ENCODE peak calls at places on chromosomes 1 and 21, in ten cellular contexts. P, S, R, I, N, D, T, E, V and Q are unnamed samples.

GRCh38 chr1:20634065-20634593 is 871 bp downstream of the PINK1 start:
- DNase-seq in N (no peak), V (no peak), I (no peak), E (no peak), P (no peak), S (no peak), D (no peak), R (no peak), T (no peak), Q (no peak)

GRCh38 chr1:234862944-234863515 is 253.1 kb upstream of the IRF2BP2 start:
- DNase-seq in E (peak), D (peak), V (no peak), P (peak), S (peak), R (peak), N (peak), I (no peak), T (peak), Q (no peak)

GRCh38 chr21:45981641-45982255 is at the start of gene COL6A1:
- DNase-seq in I (peak), D (peak), E (peak), P (no peak), N (peak), T (peak), V (no peak), S (peak), R (peak), Q (no peak)

GRCh38 chr1:68470388-68470970 is 20.7 kb upstream of the RPE65 start:
- DNase-seq in R (peak), D (no peak), I (peak), P (no peak), S (peak), E (no peak), V (no peak), T (peak), N (no peak), Q (peak)

GRCh38 chr1:208089971-208090755 is 154.0 kb downstream of the PLXNA2 start:
- DNase-seq in V (no peak), E (no peak), R (peak), T (peak), D (no peak), N (no peak), I (peak), P (no peak), S (peak), Q (no peak)

GRCh38 chr1:212186427-212187207 is 98.6 kb upstream of the PPP2R5A start:
- DNase-seq in P (no peak), T (no peak), R (peak), N (no peak), S (no peak), I (no peak), E (no peak), V (peak), D (no peak), Q (peak)

GRCh38 chr1:145946477-145946986 is 11.3 kb downstream of the LIX1L start:
- DNase-seq in T (no peak), R (no peak), S (no peak), I (no peak), P (no peak), V (no peak), D (no peak), E (no peak), N (no peak), Q (no peak)

GRCh38 chr1:36350659-36351171 is 27.3 kb upstream of the EVA1B start:
- DNase-seq in I (no peak), R (peak), V (no peak), D (no peak), S (peak), E (no peak), P (peak), T (peak), N (no peak), Q (peak)

GRCh38 chr1:30378023-30378596 is 345.3 kb downstream of the MATN1 start:
- DNase-seq in R (no peak), I (no peak), S (no peak), D (peak), E (no peak), T (no peak), P (no peak), V (no peak), N (no peak), Q (no peak)

GRCh38 chr1:226627924-226628623 is 79.5 kb downstream of the STUM start:
- DNase-seq in S (no peak), I (no peak), D (peak), V (no peak), P (no peak), E (peak), T (no peak), R (no peak), N (peak), Q (no peak)

GRCh38 chr1:98557808-98558390 is 103.6 kb upstream of the SNX7 start:
- DNase-seq in S (no peak), P (no peak), R (no peak), E (no peak), T (peak), I (peak), D (peak), N (no peak), V (no peak), Q (no peak)

GRCh38 chr1:98555814-98556213 is 105.7 kb upstream of the SNX7 start:
- DNase-seq in I (no peak), V (no peak), N (no peak), D (no peak), P (no peak), T (no peak), R (no peak), E (no peak), S (no peak), Q (no peak)

GRCh38 chr1:98556521-98557158 is 104.9 kb upstream of the SNX7 start:
- DNase-seq in T (peak), P (no peak), E (no peak), V (no peak), N (no peak), S (peak), D (no peak), I (peak), R (peak), Q (peak)
- TF ChIP-seq CTCF in T (peak), P (no peak), E (no peak), V (peak), N (no peak), S (peak), D (peak), I (peak), R (peak), Q (peak)

GRCh38 chr1:100127226-100127625 is 5.5 kb downstream of the SASS6 start:
- DNase-seq in P (no peak), D (no peak), S (no peak), R (no peak), N (no peak), I (no peak), T (no peak), E (no peak), V (no peak), Q (no peak)
- H3K4me3 ChIP-seq in P (no peak), D (no peak), S (no peak), R (no peak), N (no peak), I (no peak), T (no peak), E (no peak), V (no peak), Q (no peak)

GRCh38 chr21:31108969-31109368 is 70.7 kb upstream of the KRTAP19-8 start:
- DNase-seq in R (peak), D (no peak), I (no peak), E (no peak), T (peak), S (peak), N (no peak), V (no peak), P (no peak), Q (peak)
- TF ChIP-seq CTCF in R (no peak), D (peak), I (no peak), E (no peak), T (peak), S (peak), N (no peak), V (peak), P (no peak), Q (no peak)

GRCh38 chr1:243487036-243487648 is 231.3 kb downstream of the SDCCAG8 start:
- DNase-seq in V (no peak), R (no peak), S (no peak), E (no peak), T (no peak), D (no peak), I (no peak), P (no peak), N (no peak), Q (no peak)

GRCh38 chr1:243489681-243490080 is 233.8 kb downstream of the SDCCAG8 start:
- DNase-seq in E (no peak), P (no peak), D (no peak), S (no peak), N (no peak), I (no peak), R (no peak), V (no peak), T (no peak), Q (no peak)

GRCh38 chr1:243488459-243489163 is 232.8 kb downstream of the SDCCAG8 start:
- DNase-seq in S (no peak), V (no peak), P (no peak), D (peak), R (no peak), I (no peak), T (no peak), E (no peak), N (no peak), Q (no peak)

GRCh38 chr1:243489164-243489527 is 233.3 kb downstream of the SDCCAG8 start:
- DNase-seq in I (no peak), N (no peak), E (no peak), D (no peak), T (no peak), V (no peak), R (no peak), P (no peak), S (no peak), Q (no peak)

DNA sequence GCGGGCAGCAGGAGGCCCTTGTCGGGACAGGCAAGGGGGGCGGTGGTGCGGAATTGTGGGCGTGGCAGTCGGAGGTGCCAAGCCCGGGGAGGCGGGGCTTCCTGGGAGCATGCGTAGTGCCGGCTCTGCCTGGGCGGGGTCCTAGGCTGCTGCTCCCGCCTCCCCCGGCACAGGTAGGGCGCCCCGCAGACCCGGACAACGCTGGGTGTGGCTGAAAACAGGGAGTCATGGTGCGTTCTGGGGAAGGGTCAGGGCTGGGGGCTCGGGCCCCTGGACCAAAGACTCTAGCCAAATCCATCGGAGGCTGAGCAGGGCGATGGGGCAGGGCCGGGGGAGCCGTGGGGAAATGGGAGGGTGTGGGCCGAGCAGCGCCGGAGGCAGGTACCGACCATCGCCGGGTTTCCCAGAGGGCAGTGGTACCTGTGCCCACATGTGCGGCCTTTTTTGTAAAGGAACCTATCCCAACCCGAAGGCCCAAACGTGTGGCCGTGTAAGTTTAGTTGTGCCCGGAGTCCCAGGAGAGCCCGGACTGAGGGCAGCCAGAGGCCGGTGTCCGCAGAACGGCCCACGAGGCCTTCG is 231.9 kb downstream of the SDCCAG8 start:
- DNase-seq in P (no peak), S (no peak), D (peak), T (no peak), N (no peak), V (no peak), R (no peak), I (no peak), E (no peak), Q (no peak)
- H3K4me3 ChIP-seq in P (peak), S (no peak), D (no peak), T (peak), N (no peak), V (no peak), R (no peak), I (no peak), E (peak), Q (no peak)

GRCh38 chr21:40851749-40852148 is 4.8 kb upstream of the DSCAM start:
- DNase-seq in P (no peak), I (no peak), N (no peak), S (no peak), R (no peak), D (no peak), E (no peak), V (no peak), T (no peak), Q (no peak)
- TF ChIP-seq CTCF in P (no peak), I (no peak), N (no peak), S (no peak), R (no peak), D (no peak), E (no peak), V (no peak), T (no peak), Q (no peak)

GRCh38 chr1:240572328-240572727 is 39.6 kb downstream of the GREM2 start:
- DNase-seq in E (no peak), T (no peak), S (no peak), I (no peak), R (no peak), P (no peak), N (no peak), D (no peak), V (no peak), Q (no peak)

GRCh38 chr1:240577095-240577494 is 34.9 kb downstream of the GREM2 start:
- DNase-seq in E (no peak), P (no peak), S (peak), N (no peak), V (no peak), D (no peak), R (no peak), T (no peak), I (no peak), Q (no peak)

GRCh38 chr1:240571782-240572181 is 40.2 kb downstream of the GREM2 start:
- DNase-seq in R (no peak), T (no peak), D (no peak), V (no peak), S (no peak), I (no peak), E (no peak), N (no peak), P (no peak), Q (no peak)

GRCh38 chr1:240579511-240579910 is 32.4 kb downstream of the GREM2 start:
- DNase-seq in V (no peak), D (no peak), R (no peak), P (no peak), T (no peak), N (no peak), S (no peak), I (no peak), E (no peak), Q (no peak)

GRCh38 chr1:240575976-240576666 is 35.8 kb downstream of the GREM2 start:
- DNase-seq in E (no peak), P (no peak), N (no peak), I (no peak), T (peak), R (peak), D (no peak), S (peak), V (peak), Q (peak)
- H3K4me3 ChIP-seq in E (peak), P (peak), N (peak), I (no peak), T (peak), R (peak), D (no peak), S (peak), V (no peak), Q (no peak)

DNA sequence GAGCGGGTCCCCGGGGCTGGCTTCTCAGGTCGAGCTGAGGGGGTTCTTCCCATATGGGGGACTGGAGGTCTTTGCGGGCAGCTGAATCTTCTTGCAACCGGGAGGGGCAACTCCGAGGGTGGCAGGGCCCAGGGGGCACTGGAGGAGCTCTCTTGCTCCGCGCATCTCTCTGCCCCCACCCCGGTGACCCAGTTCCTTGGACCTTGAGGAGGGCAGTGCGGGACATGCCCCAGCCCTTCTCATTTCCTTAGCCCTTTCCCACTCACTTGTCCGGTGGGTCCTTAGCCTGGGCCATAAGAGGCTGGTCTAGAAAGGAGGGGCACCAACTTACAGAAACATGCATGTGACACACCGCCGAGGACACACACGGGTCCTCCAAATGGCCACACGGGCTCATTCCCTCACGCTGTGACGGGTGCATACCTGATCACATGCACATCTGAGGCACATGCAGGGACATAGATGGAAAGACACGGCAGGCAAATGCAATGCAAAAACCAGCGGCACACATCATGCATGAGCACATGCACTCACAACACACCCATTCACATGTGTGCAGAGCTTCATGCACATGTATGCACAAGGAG is 630 bp downstream of the HPCA start:
- DNase-seq in S (no peak), T (no peak), D (no peak), E (no peak), V (no peak), R (no peak), N (no peak), P (no peak), I (no peak), Q (no peak)
- TF ChIP-seq CTCF in S (no peak), T (no peak), D (no peak), E (no peak), V (no peak), R (no peak), N (no peak), P (no peak), I (no peak), Q (no peak)

GRCh38 chr1:150268706-150269403 is at the start of gene APH1A:
- DNase-seq in I (peak), S (peak), N (peak), P (peak), D (peak), T (peak), E (peak), V (peak), R (peak), Q (peak)
- H3K4me3 ChIP-seq in I (peak), S (peak), N (peak), P (peak), D (peak), T (peak), E (peak), V (peak), R (peak), Q (peak)

GRCh38 chr21:42707207-42707830 is 53.9 kb downstream of the PDE9A start:
- DNase-seq in N (no peak), D (peak), T (no peak), R (no peak), S (no peak), I (no peak), V (no peak), P (no peak), E (no peak), Q (no peak)

GRCh38 chr21:42705346-42705745 is 51.9 kb downstream of the PDE9A start:
- DNase-seq in I (no peak), T (no peak), N (no peak), E (no peak), V (no peak), S (no peak), P (no peak), R (no peak), D (peak), Q (no peak)

GRCh38 chr21:42704861-42705260 is 51.4 kb downstream of the PDE9A start:
- DNase-seq in N (no peak), T (no peak), P (no peak), S (no peak), V (no peak), D (peak), E (no peak), R (no peak), I (no peak), Q (no peak)

GRCh38 chr21:42706765-42707164 is 53.3 kb downstream of the PDE9A start:
- DNase-seq in I (no peak), D (peak), S (no peak), V (no peak), N (no peak), E (no peak), T (no peak), P (no peak), R (no peak), Q (no peak)

DNA sequence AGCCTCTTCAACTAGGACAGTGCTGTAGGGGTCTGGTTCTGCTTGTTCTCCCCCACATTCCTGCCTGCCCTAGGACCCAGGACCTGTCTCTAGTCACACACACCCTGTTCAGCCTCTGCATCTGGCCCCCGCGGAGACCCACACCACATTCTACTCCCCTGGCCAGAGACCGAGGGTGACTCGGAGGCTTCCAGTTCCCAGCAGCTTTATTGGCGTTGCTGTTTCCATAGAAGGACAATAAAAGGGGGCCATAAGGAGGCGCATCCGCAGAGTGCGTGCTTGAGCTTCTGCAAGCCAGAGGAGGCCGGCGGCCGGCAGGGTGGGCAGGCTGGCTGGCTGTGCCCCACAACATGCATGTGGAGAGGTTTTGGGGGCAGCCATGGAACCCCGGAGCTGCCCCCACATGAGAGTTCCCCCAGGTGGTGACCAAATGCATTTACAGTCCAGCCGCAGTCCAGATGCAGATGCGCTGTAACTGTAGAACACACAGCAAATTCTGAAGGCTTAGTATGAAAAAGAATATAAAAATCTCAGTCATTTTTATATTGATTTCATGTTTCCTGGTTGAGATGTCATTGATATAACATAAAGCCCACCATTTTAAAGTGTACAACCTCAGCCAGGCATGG is 52.4 kb downstream of the PDE9A start:
- DNase-seq in T (no peak), E (no peak), I (peak), D (peak), V (no peak), R (no peak), S (no peak), P (no peak), N (no peak), Q (no peak)
- TF ChIP-seq CTCF in T (no peak), E (no peak), I (no peak), D (peak), V (peak), R (no peak), S (no peak), P (no peak), N (no peak), Q (no peak)

GRCh38 chr21:31873275-31873695 is 465 bp downstream of the HUNK start:
- DNase-seq in P (no peak), D (peak), S (no peak), E (no peak), R (no peak), V (no peak), N (no peak), I (peak), T (no peak), Q (no peak)
- H3K4me3 ChIP-seq in P (peak), D (peak), S (peak), E (peak), R (peak), V (peak), N (peak), I (peak), T (peak), Q (no peak)